ENCODE peak calls at places on chromosomes 16 and 17, in eight cellular contexts. Y is A549, N is neural progenitor cell, H is heart left ventricle, P is suprapubic skin, E is mammary epithelial cell, M is H9, L is spleen. I is an unnamed sample.

GRCh38 chr17:10815318-10815717 is 11.4 kb upstream of the TMEM238L start:
- DNase-seq in P (no peak), E (no peak), N (no peak), H (no peak), L (no peak), M (no peak), Y (no peak), I (no peak)

GRCh38 chr16:22326369-22326652 is 29.1 kb downstream of the POLR3E start:
- DNase-seq in P (no peak), E (no peak), M (no peak), L (no peak), Y (no peak), N (no peak), H (no peak), I (no peak)

GRCh38 chr16:9115277-9115676 is 23.8 kb downstream of the HAPSTR1 start:
- DNase-seq in H (no peak), N (no peak), E (peak; percentile 73), Y (no peak), P (no peak), L (no peak), M (no peak), I (no peak)

GRCh38 chr16:57946181-57946801 is 24.6 kb downstream of the CNGB1 start:
- DNase-seq in P (no peak), E (no peak), H (no peak), L (no peak), Y (no peak), M (no peak), N (no peak), I (peak; percentile 17)

GRCh38 chr16:88508868-88509748 is 56.0 kb downstream of the ZFPM1 start:
- DNase-seq in P (no peak), L (no peak), E (no peak), M (no peak), H (no peak), N (no peak), Y (no peak), I (no peak)

GRCh38 chr16:4701791-4702465 is 8.6 kb downstream of the NUDT16L1 start:
- DNase-seq in N (no peak), Y (no peak), H (no peak), E (no peak), P (no peak), L (no peak), M (no peak), I (peak; percentile 48)

GRCh38 chr16:57807968-57808528 is 5.8 kb upstream of the KIFC3 start:
- DNase-seq in Y (peak; percentile 91), N (peak; percentile 79), M (peak; percentile 79), P (peak; percentile 93), E (peak; percentile 95), H (peak; percentile 78), L (peak; percentile 91), I (peak; percentile 89)

GRCh38 chr16:8403978-8404738 is 186.2 kb downstream of the TMEM114 start:
- DNase-seq in Y (no peak), P (no peak), E (no peak), L (no peak), N (no peak), H (no peak), M (no peak), I (no peak)

GRCh38 chr16:23141033-23141432 is 8.2 kb downstream of the USP31 start:
- DNase-seq in P (no peak), L (no peak), M (no peak), Y (no peak), E (no peak), H (no peak), N (no peak), I (no peak)

GRCh38 chr17:43882761-43883415 is 24.4 kb downstream of the MPP2 start:
- DNase-seq in E (no peak), L (peak; percentile 65), Y (no peak), P (no peak), H (no peak), M (no peak), N (no peak), I (no peak)

GRCh38 chr16:70380205-70380918 is 33.7 kb downstream of the DDX19A start:
- DNase-seq in M (peak; percentile 66), N (peak; percentile 74), L (peak; percentile 89), H (peak; percentile 57), Y (peak; percentile 23), E (peak; percentile 69), P (peak; percentile 87), I (peak; percentile 64)

GRCh38 chr17:72594248-72594647 is 473.4 kb downstream of the SOX9 start:
- DNase-seq in P (no peak), N (no peak), E (no peak), L (no peak), Y (no peak), H (no peak), M (peak; percentile 49), I (no peak)

GRCh38 chr16:16143038-16143763 is 80.1 kb downstream of the ABCC6 start:
- DNase-seq in N (peak; percentile 37), H (no peak), Y (peak; percentile 69), L (no peak), P (no peak), M (peak; percentile 64), E (no peak), I (no peak)
- H3K4me1 ChIP-seq in N (no peaks in the 10 kb centered on the region), H (no peaks in the 10 kb centered on the region), Y (peaks cover 11% of the 10 kb centered on the region), L (no peaks in the 10 kb centered on the region), P (no peaks in the 10 kb centered on the region), M (no peaks in the 10 kb centered on the region), E (peaks cover 16% of the 10 kb centered on the region), I (peaks cover 13% of the 10 kb centered on the region)

GRCh38 chr16:2008631-2009301 is 855 bp downstream of the ZNF598 start:
- DNase-seq in L (peak; percentile 82), E (no peak), P (no peak), H (peak; percentile 32), M (no peak), Y (no peak), N (no peak), I (peak; percentile 72)

GRCh38 chr16:2008009-2008526 is 1.6 kb downstream of the ZNF598 start:
- DNase-seq in N (no peak), M (no peak), H (peak; percentile 39), E (peak; percentile 93), Y (no peak), P (no peak), L (peak; percentile 79), I (no peak)

GRCh38 chr16:2007081-2007836 is 2.4 kb downstream of the ZNF598 start:
- DNase-seq in P (no peak), M (no peak), H (peak; percentile 26), L (peak; percentile 74), N (no peak), Y (no peak), E (no peak), I (no peak)

GRCh38 chr16:2009302-2009711 is 314 bp downstream of the ZNF598 start:
- DNase-seq in Y (no peak), E (no peak), H (peak; percentile 34), M (no peak), P (no peak), N (no peak), L (peak; percentile 89), I (peak; percentile 52)

GRCh38 chr16:2009791-2010510 is at the start of gene ZNF598:
- DNase-seq in L (peak; percentile 95), M (peak; percentile 72), P (no peak), Y (peak; percentile 84), H (peak; percentile 87), N (peak; percentile 96), E (peak; percentile 85), I (peak; percentile 89)
- H3K4me1 ChIP-seq in L (peaks cover 54% of the 10 kb centered on the region), M (peaks cover 6% of the 10 kb centered on the region), P (peaks cover 52% of the 10 kb centered on the region), Y (peaks cover 53% of the 10 kb centered on the region), H (peaks cover 24% of the 10 kb centered on the region), N (peaks cover 12% of the 10 kb centered on the region), E (peaks cover 34% of the 10 kb centered on the region), I (peaks cover 7% of the 10 kb centered on the region)

GRCh38 chr17:3890082-3890892 is 2.6 kb downstream of the CAMKK1 start:
- DNase-seq in M (no peak), P (peak; percentile 93), E (peak; percentile 81), H (peak; percentile 84), N (no peak), Y (peak; percentile 98), L (no peak), I (no peak)

GRCh38 chr17:3891626-3892094 is 1.2 kb downstream of the CAMKK1 start:
- DNase-seq in N (no peak), Y (no peak), H (no peak), P (no peak), E (no peak), L (no peak), M (no peak), I (no peak)

GRCh38 chr17:3892095-3892998 is 506 bp downstream of the CAMKK1 start:
- DNase-seq in M (peak; percentile 74), H (peak; percentile 86), P (peak; percentile 89), Y (peak; percentile 89), E (no peak), L (peak; percentile 95), N (peak; percentile 84), I (peak; percentile 68)

GRCh38 chr17:3889613-3890012 is 3.2 kb downstream of the CAMKK1 start:
- DNase-seq in Y (no peak), P (no peak), E (no peak), H (no peak), M (no peak), L (no peak), N (no peak), I (no peak)

GRCh38 chr17:3890893-3891219 is 2.0 kb downstream of the CAMKK1 start:
- DNase-seq in N (no peak), E (no peak), M (no peak), L (no peak), P (no peak), Y (no peak), H (no peak), I (no peak)
- H3K4me1 ChIP-seq in N (peaks cover 20% of the 10 kb centered on the region), E (peaks cover 50% of the 10 kb centered on the region), M (peaks cover 2% of the 10 kb centered on the region), L (peaks cover 97% of the 10 kb centered on the region), P (peaks cover 96% of the 10 kb centered on the region), Y (peaks cover 77% of the 10 kb centered on the region), H (peaks cover 51% of the 10 kb centered on the region), I (peaks cover 14% of the 10 kb centered on the region)

GRCh38 chr16:67158637-67159600 is 790 bp downstream of the TRADD start:
- DNase-seq in N (peak; percentile 70), L (peak; percentile 93), H (peak; percentile 62), E (peak; percentile 53), Y (peak; percentile 52), P (no peak), M (peak; percentile 61), I (no peak)

GRCh38 chr16:67163903-67164558 is 514 bp upstream of the HSF4 start:
- DNase-seq in H (no peak), N (peak; percentile 48), Y (no peak), M (no peak), P (no peak), L (peak; percentile 78), E (no peak), I (no peak)

GRCh38 chr16:67163164-67163902 is 1.2 kb upstream of the HSF4 start:
- DNase-seq in H (peak; percentile 60), P (no peak), N (peak; percentile 82), Y (no peak), E (no peak), M (no peak), L (peak; percentile 78), I (no peak)

GRCh38 chr16:67162439-67163163 is 1.9 kb upstream of the HSF4 start:
- DNase-seq in P (no peak), N (no peak), M (no peak), H (no peak), Y (no peak), L (peak; percentile 78), E (no peak), I (no peak)

DNA sequence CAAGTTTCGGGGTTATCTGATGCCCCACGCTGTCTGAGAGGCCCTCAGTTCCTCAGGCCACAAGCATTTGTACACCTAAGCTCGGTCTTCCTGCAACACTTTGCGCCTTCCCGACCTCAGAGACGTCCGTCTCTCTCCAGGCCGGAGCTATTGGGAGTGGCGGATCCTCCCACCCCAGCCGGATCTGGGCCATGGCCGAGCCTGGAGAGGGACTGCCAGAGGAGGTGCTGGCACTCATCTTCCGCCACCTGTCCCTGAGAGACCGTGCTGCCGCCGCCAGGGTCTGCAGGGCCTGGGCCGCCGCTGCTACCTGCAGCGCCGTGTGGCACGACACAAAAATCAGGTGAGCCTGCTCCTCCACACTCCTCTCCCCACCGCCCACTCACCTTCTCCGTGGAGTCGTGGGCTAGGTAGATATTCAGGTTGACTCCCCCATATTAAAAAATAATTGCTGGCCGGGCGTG is 1.9 kb downstream of the FBXL8 start:
- DNase-seq in Y (no peak), L (peak; percentile 85), P (no peak), H (peak; percentile 64), E (no peak), M (peak; percentile 66), N (no peak), I (peak; percentile 57)
- H3K4me1 ChIP-seq in Y (peaks cover 10% of the 10 kb centered on the region), L (peaks cover 85% of the 10 kb centered on the region), P (peaks cover 75% of the 10 kb centered on the region), H (peaks cover 27% of the 10 kb centered on the region), E (peaks cover 11% of the 10 kb centered on the region), M (no peaks in the 10 kb centered on the region), N (no peaks in the 10 kb centered on the region), I (peaks cover 32% of the 10 kb centered on the region)